ENCODE peak calls at places on chromosomes 2 and 18, in four cellular contexts. G is right lobe of liver, Q is RWPE2, B is left cardiac atrium. Z is an unnamed sample.

GRCh38 chr2:190576565-190576964 is 42.0 kb upstream of the NEMP2 start:
- ATAC-seq in Q (no peak), G (no peak), B (no peak), Z (no peak)

GRCh38 chr2:86238354-86238753 is 39.1 kb downstream of the MRPL35 start:
- ATAC-seq in G (no peak), Q (no peak), B (no peak), Z (no peak)

GRCh38 chr2:216001201-216001600 is 12.2 kb downstream of the MREG start:
- ATAC-seq in G (no peak), B (no peak), Q (no peak), Z (no peak)

GRCh38 chr2:95359501-95359930 is 43.0 kb upstream of the FAHD2A start:
- ATAC-seq in G (no peak), Q (no peak), B (peak), Z (no peak)

GRCh38 chr2:127464470-127465257 is 46.4 kb downstream of the PROC start:
- ATAC-seq in Q (no peak), B (no peak), G (no peak), Z (no peak)

GRCh38 chr2:158575051-158575635 is 118.4 kb downstream of the PKP4 start:
- ATAC-seq in Q (no peak), B (no peak), G (no peak), Z (peak)

GRCh38 chr2:235659767-235660322 is 166.0 kb downstream of the AGAP1 start:
- ATAC-seq in Q (no peak), B (peak), G (no peak), Z (peak)

GRCh38 chr2:61432990-61433389 is 37.9 kb downstream of the USP34 start:
- ATAC-seq in Q (no peak), G (no peak), B (no peak), Z (no peak)

GRCh38 chr2:144143294-144144092 is 376.4 kb downstream of the ZEB2 start:
- ATAC-seq in Q (no peak), G (peak), B (peak), Z (no peak)

GRCh38 chr18:58091099-58091611 is 47.1 kb downstream of the NEDD4L start:
- ATAC-seq in B (peak), G (peak), Q (peak), Z (peak)

GRCh38 chr18:11004294-11004693 is 145.1 kb downstream of the PIEZO2 start:
- ATAC-seq in Q (peak), B (peak), G (no peak), Z (no peak)

GRCh38 chr2:53173126-53173525 is 594.5 kb upstream of the CHAC2 start:
- ATAC-seq in B (peak), G (no peak), Q (no peak), Z (no peak)

Z was measured in SK-N-SH treated with all-trans-retinoic acid at 6 μM for 48 hours.